ENCODE peak calls at places on chromosomes 16 and 17, in eight cellular contexts. I is NCI-H510A, N is fibroblast of pulmonary artery, S is NCI-H774, O is NCI-H1092 treated with DMSO at 0.1 percent for 48 hours, H is fibroblast of lung, G is M059J, F is fibroblast of the aortic adventitia. W is an unnamed sample.

GRCh38 chr16:51376080-51376479 is 225.0 kb upstream of the SALL1 start:
- DNase-seq in F (no peak), O (no peak), I (no peak), S (no peak), G (no peak), H (no peak), N (no peak), W (no peak)

GRCh38 chr17:10127819-10128375 is 70.5 kb downstream of the GAS7 start:
- DNase-seq in O (no peak), G (no peak), I (no peak), S (no peak), H (peak), N (peak), F (peak), W (no peak)

GRCh38 chr16:529012-529575 is 1.6 kb downstream of the CAPN15 start:
- DNase-seq in F (no peak), O (no peak), S (no peak), H (no peak), G (no peak), N (no peak), I (no peak), W (no peak)

GRCh38 chr17:78120971-78121800 is 7.4 kb downstream of the TMC6 start:
- DNase-seq in S (no peak), N (no peak), H (no peak), I (no peak), F (no peak), G (no peak), O (no peak), W (no peak)

GRCh38 chr16:4086153-4086552 is 30.1 kb downstream of the ADCY9 start:
- DNase-seq in N (no peak), I (no peak), F (no peak), O (no peak), S (no peak), H (no peak), G (no peak), W (no peak)

GRCh38 chr17:2712300-2713043 is 908 bp upstream of the CLUH start:
- DNase-seq in G (no peak), O (no peak), I (no peak), N (no peak), F (no peak), H (no peak), S (no peak), W (no peak)

GRCh38 chr17:39735882-39736281 is 1.9 kb upstream of the GRB7 start:
- DNase-seq in I (peak), O (no peak), N (no peak), S (no peak), F (no peak), H (no peak), G (no peak), W (no peak)

GRCh38 chr16:13307255-13307654 is 405.9 kb downstream of the SHISA9 start:
- DNase-seq in O (no peak), S (no peak), I (no peak), F (no peak), G (peak), H (peak), N (no peak), W (peak)

GRCh38 chr16:15509593-15510520 is 75.5 kb downstream of the BMERB1 start:
- DNase-seq in F (peak), O (no peak), S (no peak), I (no peak), G (peak), N (peak), H (peak), W (no peak)

GRCh38 chr16:13919330-13919682 is 648 bp upstream of the ERCC4 start:
- DNase-seq in G (peak), I (no peak), N (peak), H (peak), O (peak), S (peak), F (peak), W (no peak)

GRCh38 chr16:84253173-84253572 is 13.4 kb upstream of the KCNG4 start:
- DNase-seq in G (no peak), F (no peak), S (no peak), O (no peak), H (no peak), N (no peak), I (no peak), W (no peak)

GRCh38 chr17:56913000-56913866 is 616 bp downstream of the TRIM25 start:
- DNase-seq in N (peak), F (no peak), I (peak), O (peak), G (no peak), H (no peak), S (no peak), W (no peak)

GRCh38 chr17:65055708-65056638 is 567 bp downstream of the GNA13 start:
- DNase-seq in F (peak), H (peak), I (no peak), N (no peak), S (no peak), O (peak), G (peak), W (no peak)

GRCh38 chr17:7626307-7626706 is 1.3 kb downstream of the SAT2 start:
- DNase-seq in O (no peak), G (no peak), I (no peak), N (no peak), S (no peak), F (no peak), H (no peak), W (no peak)

GRCh38 chr17:76535788-76536510 is 1.6 kb downstream of the CYGB start:
- DNase-seq in G (no peak), I (no peak), N (no peak), F (no peak), O (no peak), S (no peak), H (no peak), W (no peak)

GRCh38 chr16:12907670-12908233 is 6.4 kb downstream of the SHISA9 start:
- DNase-seq in S (no peak), H (no peak), F (no peak), G (peak), O (no peak), I (no peak), N (no peak), W (no peak)

GRCh38 chr17:50062323-50063243 is 6.7 kb downstream of the ITGA3 start:
- DNase-seq in H (peak), S (no peak), I (no peak), F (peak), N (peak), O (no peak), G (peak), W (peak)

GRCh38 chr16:86783626-86784266 is 205.4 kb downstream of the FOXL1 start:
- DNase-seq in G (peak), N (no peak), H (peak), O (no peak), I (no peak), S (no peak), F (no peak), W (peak)

GRCh38 chr16:29663020-29663828 is at the start of gene SPN:
- DNase-seq in N (no peak), O (no peak), H (no peak), S (no peak), G (no peak), I (no peak), F (no peak), W (no peak)

GRCh38 chr16:72753883-72754282 is 294.0 kb downstream of the ZFHX3 start:
- DNase-seq in G (no peak), O (no peak), I (no peak), S (no peak), H (no peak), N (no peak), F (no peak), W (no peak)

W was measured in foreskin keratinocyte.